ENCODE peak calls at places on chromosomes 5 and 9, in seven cellular contexts. One of them, this sample, is unnamed.

GRCh38 chr5:108749130-108749861 is 1.6 kb downstream of the FER start:
- DNase-seq in colonic mucosa: peak
- DNase-seq in T-helper 1 cell: no peak
- DNase-seq in foreskin melanocyte: no peak
- DNase-seq in activated T-helper 1 cell treated with anti-CD3 and anti-CD28 coated beads, Interleukin-2, amount 50 U/mL, for 16 hours: peak
- DNase-seq in GM12865: peak
- DNase-seq in fibroblast of lung: peak
- DNase-seq in this sample: peak

GRCh38 chr5:123571927-123572326 is 60.0 kb downstream of the CSNK1G3 start:
- DNase-seq in GM12865: peak
- DNase-seq in fibroblast of lung: peak
- DNase-seq in T-helper 1 cell: no peak
- DNase-seq in foreskin melanocyte: no peak
- DNase-seq in activated T-helper 1 cell treated with anti-CD3 and anti-CD28 coated beads, Interleukin-2, amount 50 U/mL, for 16 hours: no peak
- DNase-seq in colonic mucosa: no peak
- DNase-seq in this sample: no peak

GRCh38 chr5:69105996-69106906 is 12.4 kb downstream of the SLC30A5 start:
- DNase-seq in fibroblast of lung: no peak
- DNase-seq in T-helper 1 cell: no peak
- DNase-seq in activated T-helper 1 cell treated with anti-CD3 and anti-CD28 coated beads, Interleukin-2, amount 50 U/mL, for 16 hours: no peak
- DNase-seq in GM12865: peak
- DNase-seq in colonic mucosa: no peak
- DNase-seq in foreskin melanocyte: no peak
- DNase-seq in this sample: no peak

GRCh38 chr5:16934123-16934522 is 2.0 kb downstream of the MYO10 start:
- DNase-seq in T-helper 1 cell: no peak
- DNase-seq in activated T-helper 1 cell treated with anti-CD3 and anti-CD28 coated beads, Interleukin-2, amount 50 U/mL, for 16 hours: no peak
- DNase-seq in colonic mucosa: peak
- DNase-seq in GM12865: peak
- DNase-seq in foreskin melanocyte: peak
- DNase-seq in fibroblast of lung: peak
- DNase-seq in this sample: peak

GRCh38 chr5:169970911-169971436 is 9.3 kb downstream of the INSYN2B start:
- DNase-seq in foreskin melanocyte: peak
- DNase-seq in fibroblast of lung: peak
- DNase-seq in T-helper 1 cell: no peak
- DNase-seq in colonic mucosa: no peak
- DNase-seq in GM12865: no peak
- DNase-seq in activated T-helper 1 cell treated with anti-CD3 and anti-CD28 coated beads, Interleukin-2, amount 50 U/mL, for 16 hours: no peak
- DNase-seq in this sample: no peak

GRCh38 chr5:107092695-107093094 is 578.0 kb downstream of the EFNA5 start:
- DNase-seq in T-helper 1 cell: no peak
- DNase-seq in colonic mucosa: no peak
- DNase-seq in GM12865: no peak
- DNase-seq in foreskin melanocyte: no peak
- DNase-seq in fibroblast of lung: peak
- DNase-seq in activated T-helper 1 cell treated with anti-CD3 and anti-CD28 coated beads, Interleukin-2, amount 50 U/mL, for 16 hours: no peak
- DNase-seq in this sample: no peak

GRCh38 chr5:56481998-56482698 is 249.0 kb upstream of the ANKRD55 start:
- DNase-seq in foreskin melanocyte: no peak
- DNase-seq in fibroblast of lung: no peak
- DNase-seq in GM12865: no peak
- DNase-seq in colonic mucosa: no peak
- DNase-seq in T-helper 1 cell: no peak
- DNase-seq in activated T-helper 1 cell treated with anti-CD3 and anti-CD28 coated beads, Interleukin-2, amount 50 U/mL, for 16 hours: no peak
- DNase-seq in this sample: no peak

GRCh38 chr9:135039916-135040645 is 47.4 kb upstream of the OLFM1 start:
- DNase-seq in colonic mucosa: no peak
- DNase-seq in foreskin melanocyte: no peak
- DNase-seq in GM12865: no peak
- DNase-seq in T-helper 1 cell: no peak
- DNase-seq in activated T-helper 1 cell treated with anti-CD3 and anti-CD28 coated beads, Interleukin-2, amount 50 U/mL, for 16 hours: no peak
- DNase-seq in fibroblast of lung: no peak
- DNase-seq in this sample: peak

GRCh38 chr5:132094393-132095076 is 20.9 kb downstream of the CSF2 start:
- DNase-seq in T-helper 1 cell: no peak
- DNase-seq in GM12865: no peak
- DNase-seq in foreskin melanocyte: peak
- DNase-seq in activated T-helper 1 cell treated with anti-CD3 and anti-CD28 coated beads, Interleukin-2, amount 50 U/mL, for 16 hours: no peak
- DNase-seq in fibroblast of lung: peak
- DNase-seq in colonic mucosa: no peak
- DNase-seq in this sample: no peak

GRCh38 chr5:41246376-41246775 is 33.0 kb upstream of the C6 start:
- DNase-seq in GM12865: no peak
- DNase-seq in foreskin melanocyte: no peak
- DNase-seq in fibroblast of lung: peak
- DNase-seq in colonic mucosa: no peak
- DNase-seq in T-helper 1 cell: no peak
- DNase-seq in activated T-helper 1 cell treated with anti-CD3 and anti-CD28 coated beads, Interleukin-2, amount 50 U/mL, for 16 hours: no peak
- DNase-seq in this sample: no peak

GRCh38 chr9:130433168-130433946 is 11.4 kb upstream of the ASS1 start:
- DNase-seq in GM12865: peak
- DNase-seq in colonic mucosa: no peak
- DNase-seq in activated T-helper 1 cell treated with anti-CD3 and anti-CD28 coated beads, Interleukin-2, amount 50 U/mL, for 16 hours: no peak
- DNase-seq in fibroblast of lung: peak
- DNase-seq in foreskin melanocyte: peak
- DNase-seq in T-helper 1 cell: no peak
- DNase-seq in this sample: peak

GRCh38 chr9:96429710-96430109 is 11.5 kb upstream of the ZNF367 start:
- DNase-seq in T-helper 1 cell: no peak
- DNase-seq in GM12865: no peak
- DNase-seq in activated T-helper 1 cell treated with anti-CD3 and anti-CD28 coated beads, Interleukin-2, amount 50 U/mL, for 16 hours: no peak
- DNase-seq in colonic mucosa: no peak
- DNase-seq in fibroblast of lung: no peak
- DNase-seq in foreskin melanocyte: no peak
- DNase-seq in this sample: no peak

GRCh38 chr5:163089926-163090325 is 347.5 kb upstream of the CCNG1 start:
- DNase-seq in activated T-helper 1 cell treated with anti-CD3 and anti-CD28 coated beads, Interleukin-2, amount 50 U/mL, for 16 hours: no peak
- DNase-seq in colonic mucosa: no peak
- DNase-seq in foreskin melanocyte: no peak
- DNase-seq in T-helper 1 cell: no peak
- DNase-seq in GM12865: no peak
- DNase-seq in fibroblast of lung: no peak
- DNase-seq in this sample: no peak

GRCh38 chr9:88651682-88652633 is 117.0 kb downstream of the NXNL2 start:
- DNase-seq in activated T-helper 1 cell treated with anti-CD3 and anti-CD28 coated beads, Interleukin-2, amount 50 U/mL, for 16 hours: no peak
- DNase-seq in foreskin melanocyte: no peak
- DNase-seq in fibroblast of lung: peak
- DNase-seq in colonic mucosa: peak
- DNase-seq in T-helper 1 cell: no peak
- DNase-seq in GM12865: no peak
- DNase-seq in this sample: no peak

GRCh38 chr9:91771027-91771426 is 179.0 kb downstream of the ROR2 start:
- DNase-seq in colonic mucosa: peak
- DNase-seq in foreskin melanocyte: no peak
- DNase-seq in fibroblast of lung: peak
- DNase-seq in GM12865: no peak
- DNase-seq in activated T-helper 1 cell treated with anti-CD3 and anti-CD28 coated beads, Interleukin-2, amount 50 U/mL, for 16 hours: no peak
- DNase-seq in T-helper 1 cell: no peak
- DNase-seq in this sample: peak